ENCODE peak calls at places on chromosomes 5 and 9, in four cellular contexts. V, O, Y and A are unnamed samples.

GRCh38 chr5:104095527-104095926 is 532.9 kb upstream of the NUDT12 start:
- DNase-seq in V (no peak), O (no peak), Y (no peak), A (no peak)

GRCh38 chr5:37435261-37435660 is 56.1 kb downstream of the WDR70 start:
- DNase-seq in Y (peak), V (no peak), O (no peak), A (no peak)

GRCh38 chr9:17829812-17830385 is 251.0 kb downstream of the SH3GL2 start:
- DNase-seq in Y (no peak), V (peak), O (no peak), A (no peak)

GRCh38 chr9:136726631-136727191 is 14.3 kb downstream of the DIPK1B start:
- DNase-seq in O (no peak), Y (peak), V (peak), A (no peak)

GRCh38 chr5:6766558-6767191 is 53.4 kb downstream of the TENT4A start:
- DNase-seq in Y (peak), V (peak), O (peak), A (peak)

GRCh38 chr5:151523335-151523734 is 67.8 kb downstream of the FAT2 start:
- DNase-seq in V (peak), O (no peak), Y (peak), A (peak)

GRCh38 chr9:125750656-125751035 is 3.5 kb downstream of the PBX3 start:
- DNase-seq in V (peak), Y (peak), O (no peak), A (no peak)

GRCh38 chr5:77844408-77845272 is 68.5 kb upstream of the TBCA start:
- DNase-seq in O (no peak), Y (peak), V (peak), A (no peak)

GRCh38 chr9:28671000-28671399 is 1097.7 kb upstream of the C9orf72 start:
- DNase-seq in Y (no peak), O (no peak), V (no peak), A (no peak)

GRCh38 chr9:84974790-84975189 is 305.3 kb downstream of the NTRK2 start:
- DNase-seq in Y (no peak), V (no peak), O (no peak), A (no peak)

GRCh38 chr5:174412941-174413340 is 311.4 kb upstream of the MSX2 start:
- DNase-seq in V (no peak), Y (peak), O (no peak), A (no peak)

GRCh38 chr5:29122306-29122705 is 2071.2 kb upstream of the CDH6 start:
- DNase-seq in O (no peak), V (no peak), Y (no peak), A (no peak)

GRCh38 chr5:31806566-31806965 is 167.6 kb downstream of the PDZD2 start:
- DNase-seq in O (no peak), Y (no peak), V (no peak), A (no peak)

GRCh38 chr5:1503301-1504243 is 20.2 kb downstream of the LPCAT1 start:
- DNase-seq in V (no peak), Y (peak), O (no peak), A (no peak)

GRCh38 chr5:103272377-103272776 is 13.8 kb downstream of the MACIR start:
- DNase-seq in O (no peak), Y (peak), V (peak), A (no peak)

GRCh38 chr5:146890733-146891440 is 12.3 kb upstream of the PPP2R2B start:
- DNase-seq in Y (peak), V (no peak), O (no peak), A (no peak)

GRCh38 chr5:142428036-142428772 is 103.4 kb upstream of the SPRY4 start:
- DNase-seq in V (no peak), O (no peak), Y (no peak), A (no peak)

GRCh38 chr9:3777137-3777536 is 251.3 kb upstream of the RFX3 start:
- DNase-seq in Y (no peak), V (no peak), O (no peak), A (no peak)

GRCh38 chr9:111483419-111483861 is 743 bp downstream of the ECPAS start:
- DNase-seq in O (peak), Y (no peak), V (no peak), A (no peak)

GRCh38 chr5:39198080-39198479 is 21.3 kb downstream of the FYB1 start:
- DNase-seq in O (no peak), V (no peak), Y (peak), A (peak)

DNA sequence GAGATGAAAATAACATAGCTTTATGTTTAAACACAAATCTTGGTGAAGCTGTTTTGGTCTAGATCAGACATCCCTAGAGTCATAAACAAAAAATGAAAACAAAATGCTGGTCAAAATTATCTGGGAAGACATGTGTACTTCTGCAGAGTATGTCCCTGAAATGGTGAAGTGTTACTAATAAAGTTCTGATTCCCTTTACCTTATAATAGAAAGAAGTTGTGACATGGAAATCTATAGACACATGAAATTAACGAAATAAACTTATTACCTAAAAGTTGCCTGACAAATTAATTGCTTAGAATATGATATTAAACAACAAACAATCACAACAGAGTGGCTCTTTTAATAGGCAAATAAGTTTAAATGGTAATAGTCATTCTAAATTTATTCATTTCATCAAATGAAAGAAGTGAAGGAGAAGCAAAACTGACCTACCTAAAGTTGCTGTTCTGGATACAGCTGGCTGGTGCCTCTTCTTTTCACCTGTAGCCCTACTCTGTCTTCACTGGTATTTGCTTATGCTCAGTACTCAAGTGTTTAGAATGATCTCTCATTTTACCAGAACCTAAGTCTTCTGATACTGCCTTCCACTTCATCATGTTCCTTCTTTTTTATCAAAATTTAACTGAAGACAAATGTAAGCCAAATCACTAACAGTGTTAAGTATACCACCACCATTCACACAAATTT is 38.8 kb downstream of the FNIP1 start:
- DNase-seq in O (no peak), Y (no peak), V (no peak), A (no peak)
- H3K27ac ChIP-seq in O (no peak), Y (no peak), V (no peak), A (no peak)

GRCh38 chr5:132218321-132218720 is 9.3 kb downstream of the P4HA2 start:
- DNase-seq in O (no peak), Y (no peak), V (no peak), A (no peak)
- H3K27ac ChIP-seq in O (no peak), Y (no peak), V (no peak), A (no peak)

GRCh38 chr9:133344979-133345378 is 3.0 kb downstream of the MED22 start:
- DNase-seq in O (no peak), Y (no peak), V (no peak), A (no peak)
- H3K27ac ChIP-seq in O (no peak), Y (no peak), V (no peak), A (no peak)

DNA sequence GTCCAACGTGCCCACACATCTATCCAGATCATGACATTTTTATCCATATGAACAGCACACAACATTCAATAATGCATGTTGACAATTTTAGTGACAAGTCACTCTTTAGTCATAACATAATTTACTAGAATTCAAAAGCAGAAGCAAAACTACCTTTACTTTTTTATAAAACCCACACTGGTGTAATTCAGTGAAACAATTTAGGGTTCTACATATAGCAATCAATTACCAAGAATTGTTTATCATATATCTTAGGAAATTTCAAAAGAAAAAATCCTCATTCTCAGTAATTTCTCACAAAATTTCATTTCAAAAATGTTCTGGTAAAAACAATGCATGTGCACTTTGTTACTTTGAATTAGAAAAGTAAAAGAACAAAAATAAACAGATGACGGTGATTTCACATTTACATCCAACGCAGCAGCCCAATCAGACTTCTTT is 12.6 kb downstream of the AUH start:
- DNase-seq in O (no peak), Y (no peak), V (no peak), A (no peak)
- H3K27ac ChIP-seq in O (no peak), Y (no peak), V (no peak), A (no peak)

GRCh38 chr5:42650111-42650510 is 106.5 kb upstream of the CCDC152 start:
- DNase-seq in O (no peak), Y (no peak), V (no peak), A (no peak)

GRCh38 chr5:42645138-42645537 is 111.5 kb upstream of the CCDC152 start:
- DNase-seq in O (no peak), V (no peak), Y (peak), A (no peak)

GRCh38 chr5:42648910-42649309 is 107.7 kb upstream of the CCDC152 start:
- DNase-seq in O (no peak), V (no peak), Y (no peak), A (no peak)

GRCh38 chr5:42653705-42654104 is 102.9 kb upstream of the CCDC152 start:
- DNase-seq in Y (no peak), O (no peak), V (no peak), A (no peak)

GRCh38 chr5:42648036-42648435 is 108.6 kb upstream of the CCDC152 start:
- DNase-seq in Y (no peak), V (no peak), O (no peak), A (no peak)
- H3K27ac ChIP-seq in Y (no peak), V (no peak), O (no peak), A (no peak)

GRCh38 chr5:96823900-96824351 is 16.2 kb upstream of the ERAP1 start:
- DNase-seq in V (no peak), O (no peak), Y (peak), A (peak)
- H3K27ac ChIP-seq in V (no peak), O (no peak), Y (peak), A (peak)